ENCODE peak calls at places on chromosomes 13 and 19, in four cellular contexts. K is mucosa of descending colon, M is astrocyte, X is WERI-Rb-1. C is an unnamed sample.

GRCh38 chr19:15841875-15842569 is 26.6 kb upstream of the OR10H1 start:
- DNase-seq in K (no peak), M (no peak), X (no peak), C (no peak)

GRCh38 chr13:102642475-102642874 is 45.7 kb downstream of the TPP2 start:
- DNase-seq in K (peak; percentile 43), M (peak; percentile 12), X (peak; percentile 33), C (no peak)

GRCh38 chr13:26816876-26817275 is 56.3 kb upstream of the GPR12 start:
- DNase-seq in K (no peak), M (no peak), X (no peak), C (no peak)

GRCh38 chr13:102141625-102142472 is 260.0 kb downstream of the FGF14 start:
- DNase-seq in K (no peak), M (peak; percentile 18), X (no peak), C (no peak)

GRCh38 chr19:58568731-58569130 is 4.4 kb downstream of the MZF1 start:
- DNase-seq in K (peak; percentile 17), M (no peak), X (no peak), C (no peak)

GRCh38 chr13:113013878-113014751 is 45.1 kb downstream of the MCF2L start:
- DNase-seq in K (no peak), M (no peak), X (peak; percentile 47), C (no peak)

GRCh38 chr13:23654111-23655110 is 84.2 kb downstream of the TNFRSF19 start:
- DNase-seq in K (no peak), M (peak; percentile 78), X (no peak), C (peak; percentile 72)

GRCh38 chr13:113918981-113919646 is 54.8 kb downstream of the C13orf46 start:
- DNase-seq in K (no peak), M (no peak), X (peak; percentile 11), C (no peak)

GRCh38 chr13:114106991-114107685 is 25.3 kb downstream of the RASA3 start:
- DNase-seq in K (peak; percentile 23), M (no peak), X (peak; percentile 11), C (no peak)

GRCh38 chr13:111213964-111214726 is 99.0 kb downstream of the ARHGEF7 start:
- DNase-seq in K (no peak), M (no peak), X (no peak), C (no peak)

GRCh38 chr13:28637714-28638355 is 21.1 kb upstream of the POMP start:
- DNase-seq in K (no peak), M (no peak), X (no peak), C (no peak)

GRCh38 chr19:30146346-30146745 is 204.3 kb downstream of the URI1 start:
- DNase-seq in K (no peak), M (no peak), X (no peak), C (no peak)

GRCh38 chr13:102170295-102170694 is 231.6 kb downstream of the FGF14 start:
- DNase-seq in K (no peak), M (no peak), X (no peak), C (no peak)

GRCh38 chr13:113357529-113357928 is 6.4 kb downstream of the GRTP1 start:
- DNase-seq in K (no peak), M (peak; percentile 72), X (no peak), C (no peak)

GRCh38 chr19:2035590-2035991 is 15.5 kb downstream of the MKNK2 start:
- DNase-seq in K (no peak), M (no peak), X (no peak), C (no peak)
- H3K4me3 ChIP-seq in K (no peak overlapping the region), M (no peak overlapping the region), X (no peak overlapping the region), C (no peak overlapping the region)

DNA sequence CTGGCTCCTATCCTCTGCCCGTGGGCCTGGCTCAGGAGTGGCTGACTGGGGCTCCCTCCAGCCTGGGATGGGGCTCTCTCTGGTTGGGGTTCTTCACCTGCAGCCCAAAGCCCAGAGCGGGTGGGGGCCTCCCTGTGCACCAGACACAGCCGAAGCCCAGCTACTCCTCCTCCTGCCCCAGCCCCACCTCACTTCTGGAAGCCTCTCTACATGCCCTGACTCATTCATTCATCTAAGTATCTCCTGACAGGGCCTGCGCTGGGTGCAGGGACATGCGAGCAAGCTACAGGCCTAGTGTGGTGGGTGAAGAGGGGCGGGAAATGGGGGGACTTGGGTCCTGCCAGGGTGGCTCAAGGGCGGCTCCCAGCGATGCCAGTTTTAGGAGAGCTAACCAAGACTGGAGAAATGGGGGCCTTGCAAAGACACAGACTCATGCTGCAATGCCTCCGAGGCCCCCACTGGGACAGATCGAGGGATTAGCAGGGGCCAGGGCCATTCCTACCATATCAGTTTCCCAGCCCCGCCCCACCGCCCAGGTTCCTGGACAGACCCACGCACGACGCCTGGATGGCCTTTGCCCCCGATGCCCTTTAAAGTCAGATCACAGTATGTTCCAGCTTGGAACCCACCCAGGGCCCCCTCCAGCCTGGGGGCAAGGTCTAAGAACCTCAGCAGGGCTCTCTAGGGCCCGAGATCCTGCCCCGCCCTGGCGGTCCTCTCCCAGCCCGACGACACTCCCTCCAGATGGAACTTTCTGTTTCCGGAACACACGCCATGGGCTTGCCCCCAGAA is 12.6 kb downstream of the LSM4 start:
- DNase-seq in K (peak; percentile 76), M (no peak), X (no peak), C (no peak)
- H3K4me3 ChIP-seq in K (no peak overlapping the region), M (no peak overlapping the region), X (no peak overlapping the region), C (no peak overlapping the region)

DNA sequence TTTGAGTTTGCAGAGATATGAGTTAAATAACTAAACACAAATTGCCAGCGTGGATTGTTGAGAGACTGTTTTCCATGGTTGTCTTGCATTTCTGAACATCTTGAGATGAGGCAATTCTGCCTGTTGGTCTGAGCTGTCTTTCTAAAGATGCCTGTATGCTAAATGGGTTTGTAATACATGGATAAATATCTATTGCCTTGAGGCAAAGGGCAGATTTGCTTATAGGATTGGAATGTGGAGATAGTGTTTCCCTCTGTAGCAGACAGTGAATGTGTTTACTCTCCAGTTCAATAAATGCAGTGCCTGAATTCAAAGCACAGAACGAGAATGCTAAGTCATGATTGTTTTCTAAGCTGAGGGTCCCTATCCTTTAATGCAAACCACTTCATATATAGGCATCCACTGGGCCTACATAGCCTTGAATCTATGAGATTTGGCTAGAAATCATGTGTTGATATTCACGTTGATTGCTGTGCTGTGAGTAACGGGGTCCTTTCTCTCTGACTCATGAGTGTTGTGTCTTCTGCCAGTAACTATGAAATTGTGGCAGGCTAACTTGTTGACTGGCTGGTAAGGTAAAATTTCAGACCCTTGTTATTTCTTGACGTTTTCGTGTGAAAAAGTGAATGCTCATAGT is 2554.8 kb downstream of the PCDH9 start:
- DNase-seq in K (no peak), M (peak; percentile 63), X (no peak), C (no peak)
- H3K4me3 ChIP-seq in K (no peak overlapping the region), M (no peak overlapping the region), X (no peak overlapping the region), C (no peak overlapping the region)

GRCh38 chr13:97339019-97339988 is 94.7 kb upstream of the RAP2A start:
- DNase-seq in K (no peak), M (peak; percentile 82), X (no peak), C (no peak)
- H3K4me3 ChIP-seq in K (no peak overlapping the region), M (no peak overlapping the region), X (no peak overlapping the region), C (peak overlapping the region; percentile 19)

DNA sequence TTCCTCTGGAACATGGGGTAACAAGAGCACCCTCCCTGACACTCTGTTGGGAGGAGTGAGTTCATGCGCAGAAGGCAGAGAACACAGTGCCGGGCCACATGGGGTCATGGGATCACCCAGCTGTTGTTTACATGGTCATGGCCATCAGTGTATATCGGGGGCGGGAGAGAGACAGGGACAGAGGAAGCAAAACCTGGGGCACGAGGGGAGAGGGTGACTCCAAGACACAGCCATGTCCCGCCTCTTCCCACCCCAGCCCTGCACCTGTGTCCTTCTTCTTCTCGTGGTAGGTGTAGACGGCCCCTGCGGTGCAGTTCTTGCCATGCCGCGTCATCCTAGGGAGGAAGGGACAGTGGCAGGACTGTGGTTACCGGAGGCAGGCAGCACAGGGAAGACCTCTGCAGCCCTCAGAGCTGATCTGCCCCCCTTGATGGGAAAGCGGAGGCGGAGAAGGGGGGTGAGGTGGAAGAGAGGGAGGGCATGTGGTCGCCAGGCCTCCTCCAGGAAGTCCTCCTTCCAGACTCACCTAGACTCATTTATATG is 19.9 kb downstream of the NOSIP start:
- DNase-seq in K (peak; percentile 67), M (no peak), X (no peak), C (no peak)
- H3K4me3 ChIP-seq in K (no peak overlapping the region), M (no peak overlapping the region), X (no peak overlapping the region), C (no peak overlapping the region)

GRCh38 chr13:60267498-60268202 is 103.9 kb upstream of the DIAPH3 start:
- DNase-seq in K (peak; percentile 27), M (peak; percentile 6), X (no peak), C (no peak)

GRCh38 chr13:60273971-60274370 is 110.2 kb upstream of the DIAPH3 start:
- DNase-seq in K (no peak), M (no peak), X (no peak), C (no peak)

GRCh38 chr13:60265566-60265965 is 101.8 kb upstream of the DIAPH3 start:
- DNase-seq in K (no peak), M (peak; percentile 6), X (no peak), C (no peak)

DNA sequence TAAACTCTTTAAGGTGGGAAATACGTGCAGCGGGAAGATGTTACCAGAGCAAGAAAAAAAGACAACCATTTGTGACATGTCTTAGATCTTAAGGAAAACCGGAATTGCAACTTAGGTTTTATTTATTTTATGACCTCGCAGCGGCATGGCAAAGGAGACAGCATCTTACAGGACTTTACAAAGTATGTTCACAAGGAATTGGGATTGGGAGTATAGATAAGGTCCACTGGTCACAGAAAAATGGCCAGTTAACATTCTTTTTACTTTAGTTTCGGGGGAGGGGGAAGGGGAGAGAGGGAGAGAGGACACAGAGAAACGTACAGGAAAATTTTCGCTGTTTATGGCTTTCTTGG is 104.5 kb upstream of the DIAPH3 start:
- DNase-seq in K (no peak), M (no peak), X (no peak), C (no peak)
- H3K4me3 ChIP-seq in K (no peak overlapping the region), M (peak overlapping the region; percentile 63), X (no peak overlapping the region), C (peak overlapping the region; percentile 43)

GRCh38 chr19:55251296-55252081 is 7.3 kb downstream of the PPP6R1 start:
- DNase-seq in K (peak; percentile 36), M (peak; percentile 55), X (no peak), C (no peak)
- H3K4me3 ChIP-seq in K (no peak overlapping the region), M (no peak overlapping the region), X (no peak overlapping the region), C (no peak overlapping the region)

GRCh38 chr19:920051-920857 is 3.1 kb downstream of the KISS1R start:
- DNase-seq in K (peak; percentile 62), M (no peak), X (peak; percentile 65), C (no peak)
- H3K4me3 ChIP-seq in K (no peak overlapping the region), M (no peak overlapping the region), X (peak overlapping the region; percentile 42), C (peak overlapping the region; percentile 28)